ENCODE peak calls at places on chromosome 11, in eight cellular contexts. I, E, W, A, C, Q, Z and F are unnamed samples.

GRCh38 chr11:70522613-70523311 is 124.4 kb downstream of the CTTN start:
- DNase-seq in I (no peak), E (no peak), W (no peak), A (no peak), C (no peak), Q (no peak), Z (no peak), F (peak; percentile 14)

GRCh38 chr11:122319842-122320555 is 204.0 kb upstream of the BLID start:
- DNase-seq in I (no peak), E (no peak), W (no peak), A (no peak), C (no peak), Q (no peak), Z (no peak), F (no peak)

GRCh38 chr11:46936138-46937110 is at the start of gene CSTPP1:
- DNase-seq in I (peak; percentile 96), E (peak; percentile 96), W (peak; percentile 96), A (peak; percentile 97), C (peak; percentile 90), Q (peak; percentile 89), Z (peak; percentile 95), F (peak; percentile 95)

GRCh38 chr11:85423794-85424193 is 203.3 kb downstream of the DLG2 start:
- DNase-seq in I (no peak), E (no peak), W (no peak), A (no peak), C (no peak), Q (no peak), Z (no peak), F (no peak)

GRCh38 chr11:4610258-4610935 is 2.4 kb upstream of the TRIM68 start:
- DNase-seq in I (no peak), E (no peak), W (no peak), A (peak; percentile 19), C (no peak), Q (peak; percentile 13), Z (peak; percentile 12), F (no peak)

GRCh38 chr11:35815556-35816315 is 128.1 kb upstream of the LDLRAD3 start:
- DNase-seq in I (no peak), E (no peak), W (no peak), A (no peak), C (no peak), Q (peak; percentile 66), Z (no peak), F (no peak)

GRCh38 chr11:61754534-61755482 is 2.4 kb downstream of the MYRF start:
- DNase-seq in I (no peak), E (no peak), W (no peak), A (peak; percentile 69), C (no peak), Q (no peak), Z (no peak), F (no peak)

GRCh38 chr11:1091332-1092083 is 16.8 kb downstream of the MUC2 start:
- DNase-seq in I (no peak), E (no peak), W (no peak), A (no peak), C (no peak), Q (no peak), Z (no peak), F (no peak)